ENCODE peak calls at places on chromosomes 16 and 17, in seven cellular contexts. X is heart right ventricle; A is neuronal stem cell; I is CD4-positive, CD25-positive, alpha-beta regulatory T cell; S is SJSA1; N is naive thymus-derived CD4-positive, alpha-beta T cell; B is uterus. F is an unnamed sample.

GRCh38 chr16:53515259-53515658 is 12.2 kb upstream of the AKTIP start:
- DNase-seq in S (peak; percentile 9), I (no peak), B (peak; percentile 18), N (no peak), X (peak; percentile 38), A (no peak), F (no peak)

GRCh38 chr16:86200722-86201121 is 301.8 kb downstream of the IRF8 start:
- DNase-seq in X (no peak), B (no peak), N (no peak), S (no peak), A (no peak), I (no peak), F (no peak)

GRCh38 chr17:40612510-40613244 is 34.9 kb downstream of the SMARCE1 start:
- DNase-seq in X (no peak), N (peak; percentile 87), B (no peak), I (peak; percentile 77), A (no peak), S (no peak), F (no peak)

GRCh38 chr16:67445913-67446907 is 15.3 kb downstream of the HSD11B2 start:
- DNase-seq in N (no peak), I (no peak), X (peak; percentile 59), A (no peak), S (no peak), B (peak; percentile 74), F (no peak)

GRCh38 chr16:16045879-16046278 is 96.5 kb downstream of the ABCC1 start:
- DNase-seq in S (peak; percentile 55), I (peak; percentile 9), B (no peak), N (no peak), A (no peak), X (no peak), F (no peak)

GRCh38 chr17:74527756-74528155 is 3.5 kb downstream of the CD300LB start:
- DNase-seq in N (no peak), B (no peak), S (no peak), I (no peak), A (no peak), X (no peak), F (no peak)

GRCh38 chr17:67779098-67779672 is 46.1 kb upstream of the BPTF start:
- DNase-seq in N (peak; percentile 18), X (peak; percentile 53), I (no peak), A (peak; percentile 20), S (peak; percentile 44), B (no peak), F (no peak)

GRCh38 chr17:18194804-18195203 is 11.2 kb downstream of the ALKBH5 start:
- DNase-seq in B (no peak), S (no peak), X (no peak), N (no peak), I (no peak), A (no peak), F (no peak)

GRCh38 chr17:36846410-36847292 is 90.6 kb upstream of the LHX1 start:
- DNase-seq in B (no peak), N (no peak), X (no peak), I (no peak), S (no peak), A (no peak), F (no peak)

GRCh38 chr17:42049834-42050359 is 504 bp downstream of the C17orf113 start:
- DNase-seq in X (no peak), B (no peak), S (peak; percentile 25), I (no peak), A (no peak), N (no peak), F (no peak)

GRCh38 chr17:79100405-79100804 is 25.8 kb downstream of the ENGASE start:
- DNase-seq in B (no peak), N (no peak), S (no peak), X (no peak), I (no peak), A (no peak), F (no peak)

GRCh38 chr17:73492802-73493139 is 151.5 kb downstream of the SDK2 start:
- DNase-seq in S (no peak), X (no peak), A (no peak), N (no peak), I (no peak), B (no peak), F (no peak)

GRCh38 chr17:76178124-76178523 is 37.1 kb upstream of the FOXJ1 start:
- DNase-seq in A (no peak), I (no peak), S (no peak), N (no peak), X (no peak), B (no peak), F (no peak)

GRCh38 chr16:74939688-74940087 is 45.2 kb downstream of the WDR59 start:
- DNase-seq in B (no peak), X (no peak), N (no peak), I (no peak), S (no peak), A (no peak), F (no peak)

GRCh38 chr17:37106049-37106448 is 157.3 kb downstream of the AATF start:
- DNase-seq in S (no peak), X (no peak), N (no peak), B (no peak), A (no peak), I (no peak), F (no peak)

GRCh38 chr16:4096509-4096908 is 19.7 kb downstream of the ADCY9 start:
- DNase-seq in X (no peak), A (no peak), N (no peak), I (no peak), S (no peak), B (no peak), F (no peak)

GRCh38 chr16:66547101-66547989 is 2.6 kb downstream of the TK2 start:
- DNase-seq in B (no peak), S (no peak), X (no peak), N (no peak), A (no peak), I (no peak), F (no peak)

GRCh38 chr17:9890124-9890523 is 14.9 kb downstream of the RCVRN start:
- DNase-seq in B (no peak), A (peak; percentile 31), N (no peak), S (peak; percentile 22), X (no peak), I (no peak), F (no peak)

GRCh38 chr17:75937652-75938051 is 3.2 kb downstream of the FBF1 start:
- DNase-seq in I (no peak), A (no peak), X (no peak), B (no peak), S (no peak), N (no peak), F (no peak)

GRCh38 chr16:23141500-23141899 is 7.8 kb downstream of the USP31 start:
- DNase-seq in A (no peak), B (no peak), X (no peak), S (no peak), N (no peak), I (no peak), F (no peak)

GRCh38 chr16:23140082-23140481 is 9.2 kb downstream of the USP31 start:
- DNase-seq in I (no peak), S (no peak), N (no peak), A (no peak), B (no peak), X (no peak), F (no peak)

GRCh38 chr16:23141033-23141432 is 8.2 kb downstream of the USP31 start:
- DNase-seq in B (no peak), X (no peak), A (no peak), S (no peak), I (no peak), N (no peak), F (no peak)

GRCh38 chr16:23143391-23143790 is 5.9 kb downstream of the USP31 start:
- DNase-seq in A (no peak), X (no peak), N (no peak), B (no peak), I (no peak), S (no peak), F (no peak)

GRCh38 chr16:23141959-23142740 is 7.1 kb downstream of the USP31 start:
- DNase-seq in I (no peak), N (no peak), B (no peak), S (no peak), X (no peak), A (no peak), F (no peak)
- H3K27ac ChIP-seq in I (no peak overlapping the region), N (no peak overlapping the region), B (peak overlapping the region; percentile 82), S (no peak overlapping the region), X (no peak overlapping the region), A (no peak overlapping the region), F (no peak overlapping the region)

DNA sequence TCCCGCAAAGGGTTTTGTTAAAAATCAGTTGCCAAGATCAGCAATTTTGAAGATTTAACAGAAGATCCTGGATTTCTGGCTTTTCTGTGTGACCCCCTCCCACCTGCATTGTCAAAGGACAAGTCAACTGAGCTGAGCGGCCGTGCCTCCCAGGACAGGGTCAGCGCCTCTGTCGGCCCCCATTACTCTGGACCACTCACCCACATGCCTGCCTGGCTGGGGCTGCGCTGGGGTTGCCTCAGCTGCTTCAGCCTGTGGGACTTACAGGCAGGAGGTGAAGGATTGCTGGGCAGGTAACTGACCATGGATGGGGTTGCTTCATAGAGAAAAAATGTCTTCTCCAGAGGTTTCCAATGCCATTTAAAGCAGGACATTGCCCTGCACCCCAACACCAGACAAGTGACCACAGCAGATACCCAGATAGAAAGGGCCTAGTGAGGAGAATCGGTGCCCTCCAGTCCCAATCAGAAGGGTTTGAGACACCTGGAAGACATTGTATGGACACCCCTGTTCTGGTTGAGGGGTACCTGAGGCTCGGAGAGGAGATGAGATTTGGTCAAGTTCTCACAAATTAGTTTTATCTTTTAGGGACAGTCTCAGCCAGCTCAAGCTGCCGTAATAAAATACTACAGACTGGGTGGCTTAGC is 52.8 kb downstream of the SNX20 start:
- DNase-seq in N (no peak), A (no peak), B (no peak), X (no peak), I (no peak), S (no peak), F (no peak)
- H3K4me3 ChIP-seq in N (no peak overlapping the region), A (no peak overlapping the region), B (no peak overlapping the region), X (no peak overlapping the region), I (no peak overlapping the region), S (no peak overlapping the region), F (no peak overlapping the region)

DNA sequence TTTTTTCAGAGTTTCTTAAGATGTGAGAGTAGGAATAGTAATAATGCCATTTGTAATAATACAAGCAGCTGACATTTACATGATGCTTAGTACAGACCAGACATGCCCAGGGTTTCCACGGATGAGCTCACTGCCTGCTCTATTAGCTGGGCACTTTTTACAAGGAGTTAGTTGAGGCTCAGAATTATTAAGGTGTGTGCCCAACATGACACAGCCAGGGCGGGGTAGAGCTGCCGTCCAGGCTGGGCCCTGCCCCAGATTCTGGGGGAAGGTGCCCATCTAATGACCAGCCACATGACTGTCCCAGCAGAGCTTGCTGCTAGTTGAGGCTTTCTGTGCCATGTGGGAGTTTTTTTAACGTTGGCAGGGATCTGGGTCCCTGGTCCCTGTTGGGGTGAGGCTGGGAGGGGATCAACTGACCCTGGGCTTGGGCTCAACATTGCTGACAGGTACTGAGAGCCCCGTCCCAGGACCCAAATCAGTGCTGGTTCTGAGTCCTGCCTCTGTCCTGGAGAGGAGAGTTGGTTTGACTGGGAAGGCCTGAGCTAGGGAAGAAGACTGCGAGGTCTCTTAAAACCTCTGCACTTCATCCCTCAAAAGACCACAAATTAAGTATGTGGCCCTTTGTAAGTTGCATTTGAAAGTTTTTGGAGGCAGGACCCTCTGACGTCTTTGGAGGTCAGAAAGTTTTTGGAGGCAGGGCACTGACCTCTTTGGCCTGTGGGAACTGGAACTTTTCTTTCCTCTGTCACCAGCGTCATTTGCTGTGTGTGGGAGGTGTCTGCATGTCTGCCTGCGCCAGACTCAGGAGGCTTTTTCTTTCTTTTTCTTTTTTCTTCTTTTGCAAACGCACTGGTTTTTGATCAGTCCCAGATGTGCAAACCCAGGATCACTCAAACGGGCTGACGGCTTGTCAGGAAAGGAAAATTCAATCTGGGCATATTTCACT is 2.2 kb downstream of the CRISPLD2 start:
- DNase-seq in A (no peak), N (no peak), B (peak; percentile 75), I (no peak), X (peak; percentile 61), S (no peak), F (no peak)
- H3K27ac ChIP-seq in A (no peak overlapping the region), N (no peak overlapping the region), B (peak overlapping the region; percentile 94), I (no peak overlapping the region), X (peak overlapping the region; percentile 80), S (no peak overlapping the region), F (peak overlapping the region; percentile 76)

GRCh38 chr16:77967054-77968035 is 55.0 kb upstream of the CLEC3A start:
- DNase-seq in I (no peak), S (no peak), X (no peak), N (no peak), B (no peak), A (no peak), F (no peak)
- H3K4me3 ChIP-seq in I (no peak overlapping the region), S (no peak overlapping the region), X (no peak overlapping the region), N (no peak overlapping the region), B (no peak overlapping the region), A (no peak overlapping the region), F (no peak overlapping the region)